ENCODE peak calls at places on chromosomes 7 and 10, in seven cellular contexts. S is PC-9; C is ovary; J is H1; M is neural progenitor cell; H is heart left ventricle; K is CD8-positive, alpha-beta memory T cell. A is an unnamed sample.

GRCh38 chr10:7053195-7053594 is 357.6 kb downstream of the SFMBT2 start:
- DNase-seq in S (no peak), J (no peak), M (peak; percentile 6), C (no peak), K (no peak), H (no peak), A (no peak)

GRCh38 chr10:88366772-88367171 is 216.3 kb downstream of the RNLS start:
- DNase-seq in M (no peak), S (no peak), C (no peak), J (no peak), K (no peak), H (no peak), A (no peak)

GRCh38 chr7:38744746-38745145 is 113.6 kb upstream of the AMPH start:
- DNase-seq in H (no peak), C (no peak), M (no peak), K (no peak), J (no peak), S (peak; percentile 71), A (no peak)

GRCh38 chr7:1442355-1443124 is 16.7 kb downstream of the MICALL2 start:
- DNase-seq in C (no peak), H (no peak), M (no peak), S (no peak), K (no peak), J (no peak), A (no peak)

GRCh38 chr10:88982360-88982759 is 8.2 kb upstream of the FAS start:
- DNase-seq in M (no peak), S (no peak), H (no peak), K (no peak), C (no peak), J (no peak), A (no peak)

GRCh38 chr7:159096736-159097581 is 47.7 kb downstream of the VIPR2 start:
- DNase-seq in J (no peak), C (peak; percentile 15), H (peak; percentile 43), S (no peak), K (no peak), M (no peak), A (peak; percentile 3)

GRCh38 chr7:44965441-44965903 is 13.3 kb downstream of the MYO1G start:
- DNase-seq in H (no peak), C (no peak), M (no peak), S (no peak), J (no peak), K (no peak), A (no peak)

GRCh38 chr7:25945608-25946007 is 206.4 kb upstream of the NFE2L3 start:
- DNase-seq in S (no peak), H (no peak), K (no peak), C (no peak), J (no peak), M (no peak), A (no peak)

GRCh38 chr10:73793456-73793855 is 8.1 kb downstream of the ZSWIM8 start:
- DNase-seq in M (no peak), C (no peak), K (no peak), S (no peak), J (no peak), H (no peak), A (no peak)

GRCh38 chr10:131247873-131248272 is 63.6 kb downstream of the TCERG1L start:
- DNase-seq in J (no peak), H (no peak), S (no peak), M (no peak), C (no peak), K (no peak), A (no peak)

GRCh38 chr7:140475747-140476333 is 3.5 kb downstream of the MKRN1 start:
- DNase-seq in M (peak; percentile 58), H (no peak), S (peak; percentile 68), K (peak; percentile 60), J (no peak), C (peak; percentile 38), A (peak; percentile 37)

GRCh38 chr10:91726355-91726754 is 71.9 kb upstream of the TNKS2 start:
- DNase-seq in K (no peak), J (no peak), S (no peak), M (no peak), H (no peak), C (no peak), A (no peak)

GRCh38 chr7:98831641-98832221 is 38.1 kb downstream of the TMEM130 start:
- DNase-seq in J (no peak), K (no peak), M (peak; percentile 55), S (no peak), H (no peak), C (no peak), A (peak; percentile 36)

GRCh38 chr10:105384056-105384455 is 743.0 kb downstream of the SORCS3 start:
- DNase-seq in H (no peak), K (no peak), S (no peak), J (no peak), M (no peak), C (no peak), A (no peak)

GRCh38 chr7:81503321-81503720 is 266.5 kb downstream of the HGF start:
- DNase-seq in J (no peak), H (no peak), K (no peak), S (no peak), M (no peak), C (no peak), A (no peak)

GRCh38 chr10:87816163-87816841 is 1.7 kb downstream of the ATAD1 start:
- DNase-seq in K (no peak), S (no peak), J (no peak), H (no peak), C (no peak), M (no peak), A (no peak)

GRCh38 chr10:124597677-124598165 is 136.1 kb downstream of the LHPP start:
- DNase-seq in C (no peak), M (no peak), K (no peak), H (peak; percentile 46), S (no peak), J (no peak), A (no peak)

GRCh38 chr10:12412671-12413368 is 63.5 kb downstream of the CAMK1D start:
- DNase-seq in S (no peak), M (no peak), J (no peak), C (no peak), K (peak; percentile 21), H (no peak), A (no peak)

GRCh38 chr10:103284170-103284569 is 7.2 kb downstream of the INA start:
- DNase-seq in M (no peak), K (no peak), C (no peak), S (peak; percentile 57), H (no peak), J (no peak), A (no peak)

GRCh38 chr7:66627151-66627681 is 1.5 kb upstream of the KCTD7 start:
- DNase-seq in H (no peak), S (no peak), J (no peak), C (no peak), M (no peak), K (no peak), A (no peak)

GRCh38 chr7:51649-52048 is 140.7 kb upstream of the FAM20C start:
- DNase-seq in S (peak; percentile 21), H (no peak), K (no peak), J (no peak), M (no peak), C (peak; percentile 7), A (no peak)

GRCh38 chr10:74079028-74079913 is 71.4 kb downstream of the AP3M1 start:
- DNase-seq in S (no peak), K (no peak), J (no peak), H (no peak), C (no peak), M (no peak), A (no peak)

GRCh38 chr10:42940487-42941157 is 136.2 kb upstream of the RET start:
- DNase-seq in H (peak; percentile 45), J (no peak), K (no peak), C (no peak), S (no peak), M (no peak), A (no peak)

GRCh38 chr7:33716581-33717477 is 188.5 kb upstream of the BMPER start:
- DNase-seq in K (no peak), S (peak; percentile 50), C (no peak), J (no peak), M (peak; percentile 55), H (no peak), A (no peak)

GRCh38 chr10:62224606-62225005 is 44.0 kb downstream of the RTKN2 start:
- DNase-seq in M (no peak), J (no peak), S (peak; percentile 40), C (no peak), K (no peak), H (no peak), A (no peak)

DNA sequence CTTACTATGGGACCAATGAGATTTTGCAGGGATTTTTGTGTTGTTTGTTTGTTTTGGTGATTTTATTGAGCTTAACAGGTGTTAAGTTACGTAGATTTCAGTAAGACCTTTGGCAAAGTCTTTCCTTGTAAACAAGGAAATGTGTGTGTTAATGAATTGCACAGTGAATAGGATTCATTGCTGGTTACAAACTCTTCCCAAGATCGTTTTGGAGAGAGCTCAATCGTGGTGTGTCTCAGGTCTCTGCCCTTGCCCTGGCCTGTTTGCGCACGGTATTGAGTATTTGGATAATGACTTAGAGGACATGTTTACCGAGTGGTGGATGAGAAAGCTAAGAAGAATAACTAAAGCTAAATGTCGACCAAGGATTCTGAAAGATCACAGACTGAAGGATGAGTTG is 41.9 kb downstream of the PRPF18 start:
- DNase-seq in M (no peak), K (no peak), S (peak; percentile 44), H (no peak), J (no peak), C (no peak), A (no peak)
- H3K27ac ChIP-seq in M (no peak overlapping the region), K (no peak overlapping the region), S (peak overlapping the region; percentile 9), H (no peak overlapping the region), J (peak overlapping the region; percentile 37), C (no peak overlapping the region), A (no peak overlapping the region)

DNA sequence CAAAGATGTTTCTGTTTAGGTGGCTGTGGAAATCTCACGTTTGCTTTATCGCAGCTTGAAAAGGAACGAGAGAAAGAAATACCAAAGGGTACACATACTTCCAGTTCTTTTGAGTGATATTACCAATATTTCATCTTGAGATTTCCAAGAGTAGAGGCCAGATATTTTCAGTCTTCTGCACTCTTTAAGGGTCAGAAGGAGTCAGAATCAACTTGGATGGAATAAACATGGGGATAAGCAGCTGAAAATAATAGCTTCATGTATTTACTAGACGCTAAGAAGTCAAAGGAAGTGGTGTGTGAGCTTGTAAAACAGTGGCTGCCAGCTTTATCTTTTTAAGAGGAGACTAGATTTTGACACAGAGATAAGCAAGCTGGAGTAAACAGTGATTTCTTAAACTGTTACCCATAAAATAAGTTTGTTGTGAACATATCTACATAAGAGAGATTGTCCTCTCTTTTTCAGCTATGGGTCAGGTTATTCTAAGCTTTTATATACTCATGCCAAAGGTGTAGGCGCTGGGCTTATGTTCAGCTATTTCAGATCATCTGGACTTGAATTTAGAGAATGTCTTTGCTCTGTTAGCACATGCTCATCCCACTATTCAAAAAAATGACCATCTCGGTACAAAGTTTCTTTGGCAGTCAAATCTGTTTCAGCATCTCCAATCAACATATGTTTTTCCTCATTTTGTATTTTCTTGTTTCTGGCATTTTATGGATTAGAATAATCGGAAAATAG is 170.9 kb upstream of the TCF7L2 start:
- DNase-seq in M (no peak), K (no peak), J (no peak), C (no peak), S (no peak), H (no peak), A (no peak)
- H3K27ac ChIP-seq in M (no peak overlapping the region), K (no peak overlapping the region), J (no peak overlapping the region), C (no peak overlapping the region), S (peak overlapping the region; percentile 83), H (no peak overlapping the region), A (no peak overlapping the region)

GRCh38 chr10:29669149-29669548 is 34.4 kb upstream of the SVIL start:
- DNase-seq in C (peak; percentile 36), J (no peak), H (no peak), K (no peak), M (no peak), S (no peak), A (no peak)
- H3K27ac ChIP-seq in C (no peak overlapping the region), J (no peak overlapping the region), H (peak overlapping the region; percentile 14), K (no peak overlapping the region), M (no peak overlapping the region), S (peak overlapping the region; percentile 62), A (no peak overlapping the region)

GRCh38 chr10:110850990-110851389 is 20.7 kb upstream of the PDCD4 start:
- DNase-seq in H (no peak), S (no peak), J (no peak), C (no peak), M (no peak), K (no peak), A (no peak)
- H3K27ac ChIP-seq in H (no peak overlapping the region), S (no peak overlapping the region), J (no peak overlapping the region), C (no peak overlapping the region), M (no peak overlapping the region), K (no peak overlapping the region), A (no peak overlapping the region)

A was measured in WERI-Rb-1.